ENCODE peak calls at places on chromosomes 7 and 10, in five cellular contexts. G is AG10803, K is progenitor cell of endocrine pancreas, I is AG04450, P is fibroblast of lung. V is an unnamed sample.

GRCh38 chr7:91286432-91286831 is 22.2 kb downstream of the FZD1 start:
- DNase-seq in G (no peak), K (no peak), I (no peak), P (no peak), V (no peak)

GRCh38 chr10:80137031-80137712 is 4.6 kb downstream of the PLAC9 start:
- DNase-seq in G (peak; percentile 92), K (no peak), I (peak; percentile 41), P (peak; percentile 86), V (peak; percentile 62)

GRCh38 chr10:71761105-71761511 is 12.2 kb downstream of the VSIR start:
- DNase-seq in G (no peak), K (no peak), I (no peak), P (no peak), V (no peak)

GRCh38 chr10:102408728-102409603 is 9.6 kb downstream of the PSD start:
- DNase-seq in G (no peak), K (no peak), I (no peak), P (peak; percentile 30), V (peak; percentile 42)

GRCh38 chr7:114048386-114049235 is 129.8 kb upstream of the PPP1R3A start:
- DNase-seq in G (peak; percentile 11), K (no peak), I (no peak), P (peak; percentile 42), V (peak; percentile 14)

GRCh38 chr7:3285652-3286051 is 15.4 kb upstream of the SDK1 start:
- DNase-seq in G (no peak), K (no peak), I (no peak), P (no peak), V (no peak)

GRCh38 chr7:28599411-28599810 is 187.1 kb downstream of the CREB5 start:
- DNase-seq in G (no peak), K (no peak), I (no peak), P (no peak), V (no peak)

GRCh38 chr10:70602665-70603438 is at the start of gene PRF1:
- DNase-seq in G (no peak), K (no peak), I (no peak), P (no peak), V (no peak)

GRCh38 chr10:46290101-46290884 is 3.5 kb downstream of the ANTXRL start:
- DNase-seq in G (no peak), K (no peak), I (no peak), P (no peak), V (no peak)

GRCh38 chr7:16905300-16906044 is 23.7 kb upstream of the AGR3 start:
- DNase-seq in G (peak; percentile 13), K (no peak), I (peak; percentile 52), P (peak; percentile 68), V (peak; percentile 62)

GRCh38 chr10:79137404-79137803 is 68.6 kb downstream of the ZMIZ1 start:
- DNase-seq in G (no peak), K (no peak), I (no peak), P (no peak), V (no peak)

GRCh38 chr10:44008270-44008916 is 359.7 kb upstream of the ZNF32 start:
- DNase-seq in G (peak; percentile 33), K (no peak), I (no peak), P (no peak), V (peak; percentile 55)

GRCh38 chr10:25493122-25493893 is 318.5 kb downstream of the GPR158 start:
- DNase-seq in G (no peak), K (no peak), I (no peak), P (peak; percentile 66), V (peak; percentile 98)

GRCh38 chr7:130735273-130735716 is 1.3 kb upstream of the KLF14 start:
- DNase-seq in G (no peak), K (no peak), I (no peak), P (no peak), V (no peak)

GRCh38 chr7:130734525-130735272 is 692 bp upstream of the KLF14 start:
- DNase-seq in G (no peak), K (no peak), I (no peak), P (peak; percentile 18), V (peak; percentile 14)

GRCh38 chr7:130736298-130736900 is 2.4 kb upstream of the KLF14 start:
- DNase-seq in G (no peak), K (no peak), I (no peak), P (no peak), V (no peak)

GRCh38 chr7:130732980-130733865 is 784 bp downstream of the KLF14 start:
- DNase-seq in G (no peak), K (peak; percentile 45), I (no peak), P (no peak), V (no peak)

GRCh38 chr7:130733866-130734524 is at the start of gene KLF14:
- DNase-seq in G (no peak), K (peak; percentile 16), I (no peak), P (no peak), V (no peak)
- TF ChIP-seq CTCF in G (no peak), K (peak; percentile 2), I (no peak), P (no peak), V (no peak)

GRCh38 chr7:44814956-44815355 is 18.5 kb downstream of the PPIA start:
- DNase-seq in G (no peak), K (no peak), I (no peak), P (no peak), V (no peak)
- TF ChIP-seq CTCF in G (no peak), K (no peak), I (no peak), P (no peak), V (no peak)

GRCh38 chr7:24880886-24881285 is 99.1 kb downstream of the OSBPL3 start:
- DNase-seq in G (no peak), K (no peak), I (no peak), P (no peak), V (no peak)
- TF ChIP-seq CTCF in G (no peak), K (no peak), I (no peak), P (no peak), V (no peak)

GRCh38 chr7:66894463-66895080 is 26.5 kb upstream of the TMEM248 start:
- DNase-seq in G (peak; percentile 9), K (no peak), I (no peak), P (peak; percentile 24), V (peak; percentile 28)
- TF ChIP-seq CTCF in G (no peak), K (no peak), I (peak; percentile 4), P (no peak), V (peak; percentile 2)

V was measured in fibroblast of pulmonary artery.